ENCODE peak calls at places on chromosomes 11 and 22, in five cellular contexts. G is SK-N-SH, X is H1, E is spleen, U is HCT116. F is an unnamed sample.

GRCh38 chr11:133228406-133229330 is 303.6 kb downstream of the OPCML start:
- DNase-seq in G (peak), X (peak), E (no peak), U (no peak), F (no peak)

GRCh38 chr11:69540118-69541000 is 58.9 kb downstream of the LINC01488 start:
- DNase-seq in G (peak), X (no peak), E (peak), U (no peak), F (no peak)

GRCh38 chr11:2212411-2213251 is 41.0 kb upstream of the TH start:
- DNase-seq in G (peak), X (no peak), E (peak), U (no peak), F (peak)

GRCh38 chr11:74142624-74143023 is 28.2 kb downstream of the C2CD3 start:
- DNase-seq in G (no peak), X (no peak), E (no peak), U (no peak), F (no peak)

GRCh38 chr11:2512431-2513407 is 67.9 kb downstream of the KCNQ1 start:
- DNase-seq in G (peak), X (no peak), E (peak), U (no peak), F (no peak)

GRCh38 chr11:114296979-114297372 is 777 bp downstream of the NNMT start:
- DNase-seq in G (no peak), X (no peak), E (no peak), U (no peak), F (no peak)

GRCh38 chr11:7955191-7955590 is 10.1 kb downstream of the NLRP10 start:
- DNase-seq in G (no peak), X (no peak), E (no peak), U (no peak), F (no peak)

GRCh38 chr22:50700387-50701075 is 27.9 kb downstream of the SHANK3 start:
- DNase-seq in G (no peak), X (no peak), E (peak), U (no peak), F (no peak)

GRCh38 chr11:113992459-113993105 is 17.7 kb downstream of the HTR3A start:
- DNase-seq in G (peak), X (no peak), E (peak), U (no peak), F (no peak)

GRCh38 chr11:103601230-103601846 is 435.1 kb upstream of the DDI1 start:
- DNase-seq in G (peak), X (no peak), E (no peak), U (no peak), F (no peak)

GRCh38 chr11:130904380-130904779 is 11.9 kb downstream of the SNX19 start:
- DNase-seq in G (peak), X (no peak), E (no peak), U (no peak), F (no peak)

GRCh38 chr11:124839972-124840621 is 25.1 kb upstream of the ROBO3 start:
- DNase-seq in G (no peak), X (no peak), E (no peak), U (no peak), F (no peak)

GRCh38 chr11:109371444-109372176 is 50.4 kb upstream of the C11orf87 start:
- DNase-seq in G (peak), X (no peak), E (no peak), U (no peak), F (no peak)

GRCh38 chr11:84524422-84525051 is 1102.6 kb downstream of the DLG2 start:
- DNase-seq in G (peak), X (no peak), E (no peak), U (no peak), F (no peak)

GRCh38 chr11:133951484-133952198 is 5.1 kb downstream of the IGSF9B start:
- DNase-seq in G (peak), X (no peak), E (no peak), U (no peak), F (no peak)

GRCh38 chr11:64164392-64165312 is 1.3 kb downstream of the MACROD1 start:
- DNase-seq in G (no peak), X (no peak), E (no peak), U (no peak), F (no peak)

GRCh38 chr11:62805991-62806441 is 776 bp upstream of the NXF1 start:
- DNase-seq in G (peak), X (no peak), E (no peak), U (no peak), F (no peak)

GRCh38 chr22:29700206-29700948 is 19.4 kb upstream of the CABP7 start:
- DNase-seq in G (no peak), X (no peak), E (no peak), U (no peak), F (no peak)

DNA sequence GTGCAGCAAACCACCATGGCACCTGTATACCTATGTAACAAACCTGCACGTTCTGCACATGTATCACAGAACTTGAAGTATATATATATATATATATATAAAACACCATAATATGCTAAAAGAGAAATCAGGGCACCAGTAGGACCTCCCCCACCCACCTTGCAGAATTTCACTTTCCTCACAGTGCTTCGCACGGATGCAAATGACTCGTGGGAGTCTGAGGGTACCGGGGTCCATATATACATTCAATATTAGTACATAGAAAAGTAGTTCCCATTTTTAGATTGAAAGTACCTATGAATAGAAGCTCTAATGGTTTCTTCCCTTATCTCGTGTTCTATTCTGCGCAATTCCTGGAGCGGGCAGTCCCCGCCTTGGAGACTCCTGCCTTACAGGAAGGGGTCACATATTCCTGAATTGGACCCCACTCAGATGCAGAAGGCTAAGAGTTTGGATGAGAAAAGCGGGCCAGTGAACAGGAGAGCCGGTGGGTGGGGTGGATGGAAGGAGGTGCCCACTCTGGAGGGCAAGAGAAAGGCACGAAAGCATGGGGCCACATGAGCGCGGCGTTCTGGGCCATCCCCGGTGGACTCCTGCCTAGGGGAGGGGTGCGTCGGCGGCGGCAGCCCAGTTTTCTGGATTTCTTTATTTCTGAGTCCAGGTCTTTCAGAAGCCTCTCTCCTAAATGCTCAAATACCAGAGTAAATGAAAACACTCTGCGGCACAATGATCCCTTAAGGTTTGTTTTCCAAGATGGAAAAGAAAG is 136.3 kb downstream of the ETS1 start:
- DNase-seq in G (no peak), X (no peak), E (no peak), U (no peak), F (no peak)
- H3K4me3 ChIP-seq in G (no peak), X (no peak), E (no peak), U (no peak), F (peak)

DNA sequence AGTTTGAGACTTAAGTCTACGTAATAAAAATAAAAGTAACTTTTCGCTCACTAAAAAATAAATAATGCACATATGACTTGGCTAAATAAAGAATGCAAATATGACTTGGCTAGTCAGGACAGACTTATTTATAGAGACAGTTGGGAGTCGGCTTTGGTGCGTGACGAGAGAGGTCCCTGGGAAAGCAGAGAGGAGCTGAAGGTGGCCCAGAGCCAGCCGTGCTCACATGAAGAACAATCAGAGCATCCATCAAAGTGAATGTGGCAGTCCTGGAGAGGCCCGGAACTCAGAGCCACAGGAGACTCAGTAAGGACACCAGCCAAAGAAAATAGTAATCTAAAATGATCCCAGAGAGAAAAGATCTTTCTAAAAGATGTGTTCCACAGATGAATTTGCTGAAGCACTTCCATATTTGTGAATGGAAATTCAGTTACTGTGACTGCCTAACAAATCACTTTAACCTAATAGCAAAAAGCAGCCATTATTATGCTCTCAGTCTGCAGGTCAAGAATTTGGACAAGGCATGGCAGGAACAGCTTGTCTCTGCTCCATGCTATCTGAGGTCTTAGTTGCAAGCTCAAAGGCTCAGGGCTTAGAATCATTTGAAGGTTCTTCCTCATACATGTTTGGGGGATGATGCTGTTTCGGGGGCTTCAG is 34.8 kb downstream of the CWC15 start:
- DNase-seq in G (peak), X (no peak), E (no peak), U (no peak), F (no peak)
- TF ChIP-seq POLR2AphosphoS5 in G (no peak), X (no peak), E (no peak), U (no peak), F (no peak)

GRCh38 chr11:71928739-71929443 is at the start of gene RNF121:
- DNase-seq in G (peak), X (peak), E (peak), U (peak), F (peak)

GRCh38 chr11:71927813-71928738 is at the start of gene XNDC1N:
- DNase-seq in G (peak), X (no peak), E (peak), U (peak), F (peak)

GRCh38 chr11:71929491-71929890 is 645 bp downstream of the RNF121 start:
- DNase-seq in G (no peak), X (no peak), E (no peak), U (no peak), F (no peak)

GRCh38 chr11:71931245-71931602 is 2.4 kb downstream of the RNF121 start:
- DNase-seq in G (no peak), X (no peak), E (no peak), U (no peak), F (no peak)

DNA sequence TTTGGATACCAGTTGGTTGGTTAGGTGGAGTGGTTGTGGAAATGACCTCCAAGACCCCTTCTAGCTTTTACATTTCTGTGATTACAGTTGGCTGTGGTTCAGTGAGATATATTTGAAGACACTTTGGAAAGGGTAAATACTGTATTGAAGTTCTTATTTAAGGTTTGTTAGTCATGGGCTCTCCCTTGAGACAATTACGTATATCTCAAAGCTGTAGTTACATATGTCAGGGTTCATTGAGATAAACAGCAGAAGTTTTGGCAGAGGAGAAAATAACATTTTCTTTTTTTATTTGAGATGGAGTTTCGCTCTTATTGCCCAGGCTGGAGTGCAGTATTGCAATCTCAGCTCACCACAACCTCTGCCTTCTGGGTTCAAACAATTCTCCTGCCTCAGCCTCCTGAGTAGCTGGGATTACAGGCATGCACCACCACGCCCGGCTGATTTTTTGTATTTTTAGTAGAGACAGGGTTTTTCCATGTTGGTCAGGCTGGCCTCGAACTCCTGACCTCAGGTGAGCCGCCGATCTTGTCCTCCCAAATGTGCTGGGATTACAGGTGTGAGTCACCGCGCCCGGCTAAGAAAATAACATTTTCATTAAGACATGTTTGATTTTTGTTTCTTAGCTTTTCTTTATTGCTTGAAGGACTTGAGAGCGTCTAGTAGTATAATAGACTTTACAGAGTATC is 1.9 kb downstream of the RNF121 start:
- DNase-seq in G (no peak), X (no peak), E (no peak), U (no peak), F (no peak)
- H3K4me3 ChIP-seq in G (no peak), X (peak), E (no peak), U (no peak), F (no peak)

GRCh38 chr11:20010106-20010860 is 150.0 kb downstream of the DBX1 start:
- DNase-seq in G (no peak), X (no peak), E (no peak), U (no peak), F (no peak)
- TF ChIP-seq POLR2AphosphoS5 in G (no peak), X (no peak), E (no peak), U (no peak), F (no peak)

GRCh38 chr11:104694259-104695070 is 203.8 kb downstream of the CASP12 start:
- DNase-seq in G (no peak), X (no peak), E (no peak), U (no peak), F (no peak)
- H3K4me3 ChIP-seq in G (no peak), X (no peak), E (no peak), U (no peak), F (no peak)

DNA sequence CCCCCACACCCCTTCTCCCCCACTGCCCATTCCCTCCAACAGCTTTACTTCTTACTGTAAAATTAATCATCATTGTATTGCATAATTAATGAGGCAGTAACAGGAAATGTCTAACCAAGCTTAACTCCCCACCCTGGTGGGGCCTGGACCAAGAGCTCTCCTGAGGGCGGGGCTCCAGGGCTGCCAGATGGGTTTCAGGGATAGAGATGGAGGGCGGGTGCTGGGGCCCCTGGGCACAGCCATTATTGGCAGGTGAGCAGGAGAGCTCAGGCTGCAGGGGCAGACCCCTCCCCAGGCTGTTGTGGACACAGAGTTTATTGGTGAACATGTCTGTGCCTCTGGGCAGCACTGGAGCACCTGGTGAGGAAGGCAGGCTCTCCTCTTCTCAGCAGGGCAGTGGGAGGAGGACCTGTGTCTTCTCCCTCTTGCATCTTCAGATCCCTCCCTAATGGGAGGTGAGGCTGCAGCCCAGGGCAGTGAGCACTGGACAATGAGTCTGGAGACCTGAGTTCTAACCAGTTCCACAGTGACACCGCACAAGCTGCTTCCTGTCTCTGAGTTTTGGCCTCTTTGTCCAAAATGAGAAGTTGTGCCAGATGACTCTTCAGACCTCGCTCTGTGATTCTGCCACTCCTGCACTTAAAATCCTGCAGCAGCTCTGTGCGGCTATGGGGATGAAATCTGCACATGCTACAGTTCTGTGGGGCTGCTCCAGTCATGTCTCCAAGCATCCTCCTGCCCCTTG is 233.3 kb downstream of the CEP164 start:
- DNase-seq in G (no peak), X (no peak), E (peak), U (no peak), F (no peak)
- TF ChIP-seq POLR2AphosphoS5 in G (no peak), X (no peak), E (no peak), U (no peak), F (no peak)

GRCh38 chr11:119117004-119117706 is 4.2 kb upstream of the HINFP start:
- DNase-seq in G (no peak), X (no peak), E (no peak), U (no peak), F (no peak)

GRCh38 chr11:119116601-119117000 is 4.8 kb upstream of the HINFP start:
- DNase-seq in G (no peak), X (no peak), E (no peak), U (no peak), F (no peak)

GRCh38 chr11:119115484-119116234 is 5.7 kb upstream of the HINFP start:
- DNase-seq in G (no peak), X (no peak), E (peak), U (no peak), F (no peak)

GRCh38 chr11:119114351-119114750 is 7.0 kb upstream of the HINFP start:
- DNase-seq in G (no peak), X (no peak), E (no peak), U (no peak), F (no peak)

GRCh38 chr11:119116235-119116594 is 5.2 kb upstream of the HINFP start:
- DNase-seq in G (no peak), X (no peak), E (no peak), U (no peak), F (no peak)
- H3K4me3 ChIP-seq in G (no peak), X (no peak), E (peak), U (no peak), F (no peak)

GRCh38 chr22:37747090-37747714 is 50.4 kb downstream of the TRIOBP start:
- DNase-seq in G (peak), X (no peak), E (no peak), U (no peak), F (no peak)
- TF ChIP-seq POLR2AphosphoS5 in G (no peak), X (no peak), E (peak), U (no peak), F (no peak)

GRCh38 chr11:44729718-44730117 is 3.0 kb downstream of the TSPAN18 start:
- DNase-seq in G (no peak), X (no peak), E (no peak), U (no peak), F (no peak)

GRCh38 chr11:44728085-44728410 is 1.3 kb downstream of the TSPAN18 start:
- DNase-seq in G (no peak), X (no peak), E (no peak), U (no peak), F (no peak)

GRCh38 chr11:44728491-44728910 is 1.7 kb downstream of the TSPAN18 start:
- DNase-seq in G (peak), X (no peak), E (no peak), U (no peak), F (no peak)

GRCh38 chr11:44727373-44728084 is 767 bp downstream of the TSPAN18 start:
- DNase-seq in G (peak), X (no peak), E (peak), U (peak), F (peak)

DNA sequence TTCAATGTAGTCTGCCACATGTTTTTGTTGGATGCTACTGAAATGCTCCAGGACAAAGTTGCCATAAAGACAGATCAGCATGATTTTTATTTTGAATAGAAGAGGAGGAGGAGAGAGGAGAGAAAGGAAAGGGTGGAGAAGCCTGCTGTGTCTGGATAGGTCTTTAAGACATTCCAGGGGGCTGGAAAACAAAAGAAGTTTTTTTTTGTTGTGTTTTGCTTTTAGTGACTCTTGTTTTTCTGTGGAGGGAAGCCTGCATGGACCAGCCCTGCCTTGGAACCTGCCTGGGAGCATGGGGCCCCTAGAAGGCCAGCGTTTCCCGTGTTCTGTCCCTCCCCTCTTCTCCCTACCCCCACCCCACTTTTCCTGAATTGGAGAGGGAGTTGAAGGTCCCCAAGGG is 2.3 kb downstream of the TSPAN18 start:
- DNase-seq in G (no peak), X (no peak), E (no peak), U (no peak), F (no peak)
- H3K4me3 ChIP-seq in G (peak), X (peak), E (no peak), U (no peak), F (no peak)

DNA sequence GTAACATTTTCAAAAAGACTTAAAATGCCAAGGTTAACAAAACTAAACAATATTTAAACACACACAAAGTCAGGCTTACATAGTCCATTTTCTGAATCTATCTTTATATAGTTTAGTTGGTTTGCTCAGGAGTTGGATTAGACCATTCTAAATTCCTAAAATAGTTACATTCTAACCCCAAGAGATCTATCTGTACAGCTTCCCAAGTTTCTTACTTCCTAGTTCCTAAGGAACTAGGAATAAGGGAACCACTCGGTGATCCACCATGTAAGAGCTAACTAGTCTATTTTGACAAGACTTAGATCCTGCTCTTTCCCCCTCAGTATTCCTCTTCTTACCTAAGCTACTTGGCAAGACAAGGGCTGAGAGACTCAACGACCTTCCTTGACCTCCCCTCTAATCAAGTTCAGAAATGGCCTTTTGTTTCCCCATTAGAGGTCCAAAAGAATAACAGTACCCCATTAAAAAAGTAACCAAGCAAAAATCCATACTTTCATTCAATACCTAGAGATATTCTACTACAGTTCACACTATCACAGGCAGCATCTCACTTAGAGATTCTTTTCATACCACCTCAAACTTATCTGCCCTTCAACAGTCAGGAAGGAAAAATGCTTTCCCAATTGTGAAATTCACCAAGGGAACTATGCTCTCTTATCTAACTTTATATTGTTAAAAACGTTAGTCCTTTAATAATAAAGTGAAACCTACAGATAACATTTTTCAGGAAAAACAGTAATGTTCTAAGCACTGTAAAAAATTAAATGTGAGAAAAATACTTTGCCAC is 253.1 kb downstream of the TTC28 start:
- DNase-seq in G (no peak), X (no peak), E (no peak), U (no peak), F (no peak)
- TF ChIP-seq POLR2AphosphoS5 in G (no peak), X (no peak), E (no peak), U (no peak), F (no peak)

F was measured in breast epithelium.